ENCODE peak calls at places on chromosome 19, in four cellular contexts. D is activated CD4-positive, alpha-beta T cell treated with anti-CD3 and anti-CD28 coated beads for 4 hours; B is RWPE1; G is AG09319. O is an unnamed sample.

GRCh38 chr19:7373862-7374261 is 25.1 kb downstream of the ARHGEF18 start:
- DNase-seq in D (no peak), B (no peak), G (no peak), O (no peak)

GRCh38 chr19:15672580-15673175 is at the start of gene CYP4F12:
- DNase-seq in D (no peak), B (peak), G (no peak), O (no peak)

GRCh38 chr19:54024660-54025059 is 33.2 kb downstream of the CACNG6 start:
- DNase-seq in D (no peak), B (no peak), G (no peak), O (no peak)

GRCh38 chr19:39438270-39438934 is 2.7 kb upstream of the RPS16 start:
- DNase-seq in D (no peak), B (no peak), G (no peak), O (no peak)

GRCh38 chr19:41957838-41958366 is 1.2 kb downstream of the RABAC1 start:
- DNase-seq in D (no peak), B (peak), G (peak), O (peak)

GRCh38 chr19:44476559-44477408 is 23.5 kb downstream of the ZNF180 start:
- DNase-seq in D (no peak), B (no peak), G (no peak), O (no peak)

GRCh38 chr19:55679343-55680257 is 4.6 kb downstream of the EPN1 start:
- DNase-seq in D (no peak), B (peak), G (no peak), O (no peak)

GRCh38 chr19:40323705-40324104 is 24.5 kb downstream of the C19orf47 start:
- DNase-seq in D (no peak), B (no peak), G (no peak), O (no peak)

O was measured in activated naive CD4-positive, alpha-beta T cell treated with anti-CD3 and anti-CD28 coated beads, Interleukin-2, amount 50 U/mL, for 16 hours.